ENCODE peak calls at places on chromosome 9, in nine cellular contexts. L, I, D, F, A, U, Y, X and S are unnamed samples.

GRCh38 chr9:17315341-17315740 is 180.5 kb downstream of the CNTLN start:
- DNase-seq in X (no peak), U (no peak), F (no peak), Y (no peak), I (no peak), D (no peak), L (no peak), A (no peak), S (no peak)

GRCh38 chr9:14211564-14211963 is 102.4 kb downstream of the NFIB start:
- DNase-seq in I (no peak), X (no peak), Y (no peak), D (no peak), L (no peak), F (no peak), U (no peak), A (no peak), S (no peak)

GRCh38 chr9:19192213-19193028 is 38.1 kb upstream of the DENND4C start:
- DNase-seq in I (no peak), A (no peak), F (no peak), D (no peak), X (no peak), U (no peak), L (no peak), Y (no peak), S (no peak)

GRCh38 chr9:130756037-130756436 is 62.5 kb downstream of the EXOSC2 start:
- DNase-seq in X (no peak), Y (no peak), F (no peak), I (peak; percentile 37), U (peak; percentile 32), D (no peak), A (no peak), L (no peak), S (no peak)

GRCh38 chr9:94042516-94042915 is 41.7 kb upstream of the PTPDC1 start:
- DNase-seq in A (no peak), L (no peak), F (no peak), X (no peak), I (no peak), Y (no peak), U (no peak), D (no peak), S (no peak)

GRCh38 chr9:27572566-27572917 is 739 bp downstream of the C9orf72 start:
- DNase-seq in X (no peak), F (peak; percentile 81), D (no peak), U (peak; percentile 83), I (peak; percentile 81), A (peak; percentile 56), L (no peak), Y (peak; percentile 62), S (no peak)

GRCh38 chr9:124792976-124793594 is 16.2 kb downstream of the OLFML2A start:
- DNase-seq in D (no peak), X (no peak), U (peak; percentile 61), I (no peak), A (no peak), L (no peak), Y (no peak), F (no peak), S (no peak)

GRCh38 chr9:100700689-100701318 is 122.9 kb downstream of the CAVIN4 start:
- DNase-seq in D (no peak), L (peak; percentile 20), Y (no peak), F (no peak), X (no peak), A (peak; percentile 22), U (no peak), I (peak; percentile 75), S (no peak)

GRCh38 chr9:113056191-113057106 is at the start of gene ZFP37:
- DNase-seq in L (peak; percentile 79), D (peak; percentile 93), A (no peak), Y (peak; percentile 87), F (peak; percentile 98), X (peak; percentile 86), I (no peak), U (peak; percentile 90), S (peak; percentile 91)
- H3K27ac ChIP-seq in L (no peak within 1 kb of the TSS), D (peak within 1 kb of the TSS; percentile 84), A (no peak within 1 kb of the TSS), Y (peak within 1 kb of the TSS; percentile 75), F (peak within 1 kb of the TSS; percentile 72), X (peak within 1 kb of the TSS; percentile 78), I (no peak within 1 kb of the TSS), U (peak within 1 kb of the TSS; percentile 60), S (peak within 1 kb of the TSS; percentile 73)

DNA sequence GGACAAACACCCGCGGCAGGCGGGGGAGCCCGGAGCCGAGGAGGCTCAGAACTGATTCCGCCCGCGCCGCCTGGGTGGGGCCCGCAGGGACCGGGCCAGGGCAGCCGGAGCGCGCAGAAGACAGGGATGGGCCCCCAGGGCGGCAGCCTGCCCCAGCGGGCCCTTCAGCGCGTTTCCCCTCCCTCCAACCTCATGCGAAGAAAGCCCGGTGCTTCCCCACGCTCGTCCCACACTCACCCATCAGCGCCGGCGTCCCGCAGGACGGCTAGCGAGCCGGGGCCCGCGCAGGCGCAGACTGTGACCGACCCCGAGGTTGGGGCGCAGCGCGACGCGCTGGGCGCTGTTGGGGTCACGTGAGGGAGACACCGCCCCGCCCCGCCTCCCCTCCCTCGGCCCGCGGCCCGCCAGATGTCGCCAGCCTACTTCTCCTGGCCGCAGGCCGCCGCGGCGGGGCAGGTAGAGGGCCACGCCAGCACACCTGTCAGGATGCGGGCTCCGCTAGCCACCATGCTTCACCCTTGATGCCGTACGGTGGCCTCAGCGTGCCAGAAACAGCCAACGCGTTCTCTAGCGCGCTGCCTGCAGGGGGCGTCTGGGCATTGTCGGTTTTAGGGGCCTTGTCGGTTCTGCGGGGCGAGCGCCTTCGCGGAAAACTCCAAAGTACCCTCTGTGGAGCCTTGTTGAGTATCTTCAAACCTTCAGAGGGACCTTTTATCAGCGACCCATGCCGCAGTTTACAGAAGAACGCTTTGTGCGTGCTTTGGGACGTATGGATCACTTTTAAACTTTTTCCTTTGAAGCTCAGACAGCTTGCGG is at the start of gene SLC25A51:
- DNase-seq in U (peak; percentile 92), D (peak; percentile 94), I (peak; percentile 97), A (peak; percentile 89), L (peak; percentile 93), F (peak; percentile 97), X (peak; percentile 84), Y (peak; percentile 94), S (peak; percentile 77)
- H3K27ac ChIP-seq in U (peak within 1 kb of the TSS; percentile 69), D (peak within 1 kb of the TSS; percentile 94), I (peak within 1 kb of the TSS; percentile 27), A (peak within 1 kb of the TSS; percentile 71), L (peak within 1 kb of the TSS; percentile 55), F (peak within 1 kb of the TSS; percentile 93), X (peak within 1 kb of the TSS; percentile 76), Y (peak within 1 kb of the TSS; percentile 82), S (peak within 1 kb of the TSS; percentile 67)

GRCh38 chr9:591292-591691 is 250.2 kb upstream of the DMRT1 start:
- DNase-seq in A (peak; percentile 29), L (no peak), U (no peak), X (no peak), I (no peak), D (peak; percentile 72), Y (peak; percentile 66), F (no peak), S (no peak)
- H3K27ac ChIP-seq in A (peak overlapping the region; percentile 93), L (no peak overlapping the region), U (no peak overlapping the region), X (no peak overlapping the region), I (no peak overlapping the region), D (peak overlapping the region; percentile 88), Y (peak overlapping the region; percentile 91), F (no peak overlapping the region), S (no peak overlapping the region)

GRCh38 chr9:137195525-137196220 is 4.9 kb downstream of the TPRN start:
- DNase-seq in Y (no peak), X (no peak), D (no peak), U (no peak), L (no peak), A (peak; percentile 51), I (no peak), F (no peak), S (no peak)
- H3K27ac ChIP-seq in Y (no peak overlapping the region), X (peak overlapping the region; percentile 100), D (peak overlapping the region; percentile 92), U (no peak overlapping the region), L (no peak overlapping the region), A (no peak overlapping the region), I (no peak overlapping the region), F (no peak overlapping the region), S (no peak overlapping the region)

GRCh38 chr9:121331992-121332685 is 37.9 kb downstream of the STOM start:
- DNase-seq in U (peak; percentile 64), I (no peak), X (no peak), D (no peak), A (peak; percentile 16), F (peak; percentile 66), Y (no peak), L (no peak), S (no peak)
- H3K27ac ChIP-seq in U (no peak overlapping the region), I (no peak overlapping the region), X (peak overlapping the region; percentile 37), D (peak overlapping the region; percentile 95), A (no peak overlapping the region), F (peak overlapping the region; percentile 93), Y (peak overlapping the region; percentile 60), L (no peak overlapping the region), S (peak overlapping the region; percentile 57)

GRCh38 chr9:36870960-36871359 is 163.1 kb downstream of the PAX5 start:
- DNase-seq in L (no peak), D (no peak), I (no peak), X (no peak), Y (no peak), A (no peak), U (no peak), F (peak; percentile 37), S (no peak)

GRCh38 chr9:36874261-36874660 is 159.8 kb downstream of the PAX5 start:
- DNase-seq in I (no peak), U (no peak), F (peak; percentile 50), X (no peak), Y (no peak), L (no peak), A (no peak), D (no peak), S (no peak)

GRCh38 chr9:36873247-36873875 is 160.7 kb downstream of the PAX5 start:
- DNase-seq in X (no peak), F (peak; percentile 67), A (peak; percentile 66), D (peak; percentile 42), Y (peak; percentile 62), I (peak; percentile 92), L (peak; percentile 62), U (peak; percentile 50), S (no peak)

GRCh38 chr9:36872641-36873040 is 161.4 kb downstream of the PAX5 start:
- DNase-seq in X (no peak), I (no peak), D (no peak), Y (no peak), U (no peak), A (no peak), L (no peak), F (peak; percentile 35), S (no peak)

DNA sequence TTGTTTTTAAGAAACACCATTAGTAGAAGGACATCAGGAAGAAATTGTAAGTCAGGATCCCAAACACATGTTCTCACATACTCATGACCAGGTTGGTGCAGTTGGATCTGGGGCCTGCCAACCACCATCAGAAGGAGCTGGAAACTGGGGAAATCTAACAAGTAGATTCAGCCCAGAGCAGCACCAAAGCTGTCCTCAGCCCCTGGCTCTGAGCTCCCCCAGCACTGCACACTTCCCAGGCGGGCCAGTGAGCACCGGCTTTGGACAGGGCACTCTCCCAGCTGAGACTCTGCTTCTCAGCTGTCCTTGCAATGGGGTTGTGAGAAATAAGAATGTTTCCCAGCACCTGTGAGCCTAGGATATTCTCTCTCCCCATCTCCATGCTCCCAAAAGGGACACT is 162.5 kb downstream of the PAX5 start:
- DNase-seq in F (peak; percentile 17), U (no peak), Y (no peak), I (no peak), L (no peak), X (no peak), A (no peak), D (no peak), S (no peak)
- H3K27ac ChIP-seq in F (no peak overlapping the region), U (no peak overlapping the region), Y (no peak overlapping the region), I (no peak overlapping the region), L (no peak overlapping the region), X (no peak overlapping the region), A (no peak overlapping the region), D (no peak overlapping the region), S (no peak overlapping the region)